ENCODE peak calls at places on chromosome 2, in ten cellular contexts. One of them, this sample, is unnamed.

GRCh38 chr2:117128471-117128870 is 686.0 kb upstream of the DDX18 start:
- DNase-seq in psoas muscle: no peak
- DNase-seq in fibroblast of villous mesenchyme: no peak
- DNase-seq in left ventricle myocardium inferior: no peak
- DNase-seq in uterus: no peak
- DNase-seq in choroid plexus epithelial cell: peak; percentile 9
- DNase-seq in progenitor cell of endocrine pancreas: no peak
- DNase-seq in endothelial cell: no peak
- DNase-seq in CD4-positive, alpha-beta T cell: no peak
- DNase-seq in prostate gland: no peak
- DNase-seq in this sample: no peak

GRCh38 chr2:33168973-33169372 is 222.2 kb downstream of the LTBP1 start:
- DNase-seq in left ventricle myocardium inferior: no peak
- DNase-seq in psoas muscle: no peak
- DNase-seq in choroid plexus epithelial cell: no peak
- DNase-seq in CD4-positive, alpha-beta T cell: no peak
- DNase-seq in progenitor cell of endocrine pancreas: no peak
- DNase-seq in fibroblast of villous mesenchyme: no peak
- DNase-seq in prostate gland: no peak
- DNase-seq in endothelial cell: no peak
- DNase-seq in uterus: no peak
- DNase-seq in this sample: no peak

GRCh38 chr2:30165050-30165520 is 18.3 kb downstream of the YPEL5 start:
- DNase-seq in CD4-positive, alpha-beta T cell: peak; percentile 29
- DNase-seq in choroid plexus epithelial cell: peak; percentile 96
- DNase-seq in endothelial cell: peak; percentile 62
- DNase-seq in fibroblast of villous mesenchyme: peak; percentile 89
- DNase-seq in progenitor cell of endocrine pancreas: peak; percentile 24
- DNase-seq in left ventricle myocardium inferior: no peak
- DNase-seq in uterus: peak; percentile 58
- DNase-seq in psoas muscle: no peak
- DNase-seq in prostate gland: peak; percentile 46
- DNase-seq in this sample: peak; percentile 40

GRCh38 chr2:176589287-176589686 is 320.0 kb downstream of the MTX2 start:
- DNase-seq in fibroblast of villous mesenchyme: no peak
- DNase-seq in prostate gland: no peak
- DNase-seq in endothelial cell: no peak
- DNase-seq in CD4-positive, alpha-beta T cell: no peak
- DNase-seq in uterus: no peak
- DNase-seq in psoas muscle: no peak
- DNase-seq in progenitor cell of endocrine pancreas: no peak
- DNase-seq in left ventricle myocardium inferior: no peak
- DNase-seq in choroid plexus epithelial cell: no peak
- DNase-seq in this sample: no peak

GRCh38 chr2:160457588-160457987 is 36.0 kb downstream of the RBMS1 start:
- DNase-seq in uterus: no peak
- DNase-seq in CD4-positive, alpha-beta T cell: no peak
- DNase-seq in prostate gland: no peak
- DNase-seq in psoas muscle: no peak
- DNase-seq in left ventricle myocardium inferior: no peak
- DNase-seq in fibroblast of villous mesenchyme: no peak
- DNase-seq in progenitor cell of endocrine pancreas: no peak
- DNase-seq in endothelial cell: no peak
- DNase-seq in choroid plexus epithelial cell: no peak
- DNase-seq in this sample: no peak

GRCh38 chr2:45345331-45346305 is 265.4 kb downstream of the SRBD1 start:
- DNase-seq in progenitor cell of endocrine pancreas: no peak
- DNase-seq in endothelial cell: no peak
- DNase-seq in psoas muscle: no peak
- DNase-seq in uterus: no peak
- DNase-seq in choroid plexus epithelial cell: no peak
- DNase-seq in left ventricle myocardium inferior: no peak
- DNase-seq in prostate gland: no peak
- DNase-seq in CD4-positive, alpha-beta T cell: no peak
- DNase-seq in fibroblast of villous mesenchyme: no peak
- DNase-seq in this sample: no peak

GRCh38 chr2:70420005-70420580 is 118.2 kb upstream of the FAM136A start:
- DNase-seq in choroid plexus epithelial cell: no peak
- DNase-seq in prostate gland: peak; percentile 13
- DNase-seq in left ventricle myocardium inferior: no peak
- DNase-seq in CD4-positive, alpha-beta T cell: no peak
- DNase-seq in fibroblast of villous mesenchyme: no peak
- DNase-seq in uterus: no peak
- DNase-seq in progenitor cell of endocrine pancreas: no peak
- DNase-seq in psoas muscle: no peak
- DNase-seq in endothelial cell: no peak
- DNase-seq in this sample: no peak

GRCh38 chr2:177984739-177985138 is 87.8 kb downstream of the PDE11A start:
- DNase-seq in fibroblast of villous mesenchyme: no peak
- DNase-seq in psoas muscle: no peak
- DNase-seq in uterus: no peak
- DNase-seq in CD4-positive, alpha-beta T cell: no peak
- DNase-seq in prostate gland: peak; percentile 8
- DNase-seq in endothelial cell: no peak
- DNase-seq in left ventricle myocardium inferior: no peak
- DNase-seq in choroid plexus epithelial cell: peak; percentile 16
- DNase-seq in progenitor cell of endocrine pancreas: no peak
- DNase-seq in this sample: no peak

GRCh38 chr2:52117299-52117698 is 1085.4 kb upstream of the NRXN1 start:
- DNase-seq in left ventricle myocardium inferior: no peak
- DNase-seq in uterus: no peak
- DNase-seq in CD4-positive, alpha-beta T cell: no peak
- DNase-seq in choroid plexus epithelial cell: peak; percentile 75
- DNase-seq in psoas muscle: no peak
- DNase-seq in endothelial cell: no peak
- DNase-seq in prostate gland: no peak
- DNase-seq in progenitor cell of endocrine pancreas: no peak
- DNase-seq in fibroblast of villous mesenchyme: peak; percentile 3
- DNase-seq in this sample: no peak

GRCh38 chr2:176621350-176621749 is 352.1 kb downstream of the MTX2 start:
- DNase-seq in psoas muscle: no peak
- DNase-seq in fibroblast of villous mesenchyme: no peak
- DNase-seq in choroid plexus epithelial cell: no peak
- DNase-seq in CD4-positive, alpha-beta T cell: no peak
- DNase-seq in left ventricle myocardium inferior: no peak
- DNase-seq in uterus: no peak
- DNase-seq in endothelial cell: no peak
- DNase-seq in prostate gland: no peak
- DNase-seq in progenitor cell of endocrine pancreas: no peak
- DNase-seq in this sample: no peak

GRCh38 chr2:196331143-196331542 is 159.8 kb upstream of the STK17B start:
- DNase-seq in fibroblast of villous mesenchyme: peak; percentile 76
- DNase-seq in uterus: no peak
- DNase-seq in progenitor cell of endocrine pancreas: no peak
- DNase-seq in prostate gland: no peak
- DNase-seq in psoas muscle: no peak
- DNase-seq in choroid plexus epithelial cell: peak; percentile 89
- DNase-seq in CD4-positive, alpha-beta T cell: no peak
- DNase-seq in endothelial cell: no peak
- DNase-seq in left ventricle myocardium inferior: no peak
- DNase-seq in this sample: no peak

GRCh38 chr2:60556441-60556997 is 3.1 kb upstream of the BCL11A start:
- DNase-seq in progenitor cell of endocrine pancreas: no peak
- DNase-seq in choroid plexus epithelial cell: no peak
- DNase-seq in prostate gland: no peak
- DNase-seq in left ventricle myocardium inferior: no peak
- DNase-seq in CD4-positive, alpha-beta T cell: no peak
- DNase-seq in endothelial cell: no peak
- DNase-seq in psoas muscle: no peak
- DNase-seq in uterus: no peak
- DNase-seq in fibroblast of villous mesenchyme: no peak
- DNase-seq in this sample: peak; percentile 31

GRCh38 chr2:60559880-60560279 is 6.4 kb upstream of the BCL11A start:
- DNase-seq in uterus: no peak
- DNase-seq in fibroblast of villous mesenchyme: no peak
- DNase-seq in choroid plexus epithelial cell: no peak
- DNase-seq in endothelial cell: no peak
- DNase-seq in prostate gland: no peak
- DNase-seq in CD4-positive, alpha-beta T cell: no peak
- DNase-seq in left ventricle myocardium inferior: no peak
- DNase-seq in psoas muscle: no peak
- DNase-seq in progenitor cell of endocrine pancreas: no peak
- DNase-seq in this sample: no peak

GRCh38 chr2:60558536-60558935 is 5.1 kb upstream of the BCL11A start:
- DNase-seq in psoas muscle: no peak
- DNase-seq in uterus: no peak
- DNase-seq in endothelial cell: no peak
- DNase-seq in prostate gland: no peak
- DNase-seq in CD4-positive, alpha-beta T cell: no peak
- DNase-seq in progenitor cell of endocrine pancreas: no peak
- DNase-seq in fibroblast of villous mesenchyme: no peak
- DNase-seq in left ventricle myocardium inferior: no peak
- DNase-seq in choroid plexus epithelial cell: no peak
- DNase-seq in this sample: no peak

GRCh38 chr2:60556998-60557955 is 3.8 kb upstream of the BCL11A start:
- DNase-seq in choroid plexus epithelial cell: peak; percentile 4
- DNase-seq in fibroblast of villous mesenchyme: no peak
- DNase-seq in uterus: no peak
- DNase-seq in psoas muscle: no peak
- DNase-seq in prostate gland: no peak
- DNase-seq in progenitor cell of endocrine pancreas: no peak
- DNase-seq in endothelial cell: no peak
- DNase-seq in CD4-positive, alpha-beta T cell: no peak
- DNase-seq in left ventricle myocardium inferior: no peak
- DNase-seq in this sample: no peak

GRCh38 chr2:60560734-60561649 is 7.5 kb upstream of the BCL11A start:
- DNase-seq in choroid plexus epithelial cell: peak; percentile 61
- DNase-seq in progenitor cell of endocrine pancreas: no peak
- DNase-seq in prostate gland: no peak
- DNase-seq in left ventricle myocardium inferior: no peak
- DNase-seq in uterus: no peak
- DNase-seq in endothelial cell: no peak
- DNase-seq in psoas muscle: no peak
- DNase-seq in fibroblast of villous mesenchyme: no peak
- DNase-seq in CD4-positive, alpha-beta T cell: no peak
- DNase-seq in this sample: no peak
- TF ChIP-seq CTCF in choroid plexus epithelial cell: peak; percentile 69
- TF ChIP-seq CTCF in progenitor cell of endocrine pancreas: peak; percentile 62
- TF ChIP-seq CTCF in prostate gland: peak; percentile 18
- TF ChIP-seq CTCF in left ventricle myocardium inferior: peak; percentile 66
- TF ChIP-seq CTCF in uterus: no peak
- TF ChIP-seq CTCF in endothelial cell: peak; percentile 75
- TF ChIP-seq CTCF in psoas muscle: peak; percentile 52
- TF ChIP-seq CTCF in fibroblast of villous mesenchyme: peak; percentile 58
- TF ChIP-seq CTCF in CD4-positive, alpha-beta T cell: peak; percentile 58
- TF ChIP-seq CTCF in this sample: peak; percentile 57

GRCh38 chr2:120312861-120313694 is 32.9 kb upstream of the INHBB start:
- DNase-seq in prostate gland: peak; percentile 85
- DNase-seq in fibroblast of villous mesenchyme: peak; percentile 84
- DNase-seq in choroid plexus epithelial cell: peak; percentile 88
- DNase-seq in CD4-positive, alpha-beta T cell: peak; percentile 69
- DNase-seq in endothelial cell: peak; percentile 78
- DNase-seq in uterus: peak; percentile 84
- DNase-seq in psoas muscle: peak; percentile 88
- DNase-seq in left ventricle myocardium inferior: peak; percentile 80
- DNase-seq in progenitor cell of endocrine pancreas: peak; percentile 64
- DNase-seq in this sample: peak; percentile 81

GRCh38 chr2:120312076-120312475 is 33.9 kb upstream of the INHBB start:
- DNase-seq in left ventricle myocardium inferior: no peak
- DNase-seq in psoas muscle: no peak
- DNase-seq in fibroblast of villous mesenchyme: no peak
- DNase-seq in endothelial cell: no peak
- DNase-seq in progenitor cell of endocrine pancreas: no peak
- DNase-seq in uterus: no peak
- DNase-seq in choroid plexus epithelial cell: no peak
- DNase-seq in CD4-positive, alpha-beta T cell: no peak
- DNase-seq in prostate gland: no peak
- DNase-seq in this sample: no peak

GRCh38 chr2:120308038-120308910 is 37.7 kb upstream of the INHBB start:
- DNase-seq in uterus: peak; percentile 5
- DNase-seq in choroid plexus epithelial cell: no peak
- DNase-seq in left ventricle myocardium inferior: no peak
- DNase-seq in fibroblast of villous mesenchyme: no peak
- DNase-seq in endothelial cell: no peak
- DNase-seq in prostate gland: no peak
- DNase-seq in CD4-positive, alpha-beta T cell: no peak
- DNase-seq in psoas muscle: no peak
- DNase-seq in progenitor cell of endocrine pancreas: no peak
- DNase-seq in this sample: no peak

GRCh38 chr2:120307482-120307881 is 38.5 kb upstream of the INHBB start:
- DNase-seq in psoas muscle: no peak
- DNase-seq in fibroblast of villous mesenchyme: no peak
- DNase-seq in progenitor cell of endocrine pancreas: no peak
- DNase-seq in CD4-positive, alpha-beta T cell: no peak
- DNase-seq in uterus: peak; percentile 7
- DNase-seq in endothelial cell: no peak
- DNase-seq in choroid plexus epithelial cell: no peak
- DNase-seq in left ventricle myocardium inferior: no peak
- DNase-seq in prostate gland: no peak
- DNase-seq in this sample: no peak

DNA sequence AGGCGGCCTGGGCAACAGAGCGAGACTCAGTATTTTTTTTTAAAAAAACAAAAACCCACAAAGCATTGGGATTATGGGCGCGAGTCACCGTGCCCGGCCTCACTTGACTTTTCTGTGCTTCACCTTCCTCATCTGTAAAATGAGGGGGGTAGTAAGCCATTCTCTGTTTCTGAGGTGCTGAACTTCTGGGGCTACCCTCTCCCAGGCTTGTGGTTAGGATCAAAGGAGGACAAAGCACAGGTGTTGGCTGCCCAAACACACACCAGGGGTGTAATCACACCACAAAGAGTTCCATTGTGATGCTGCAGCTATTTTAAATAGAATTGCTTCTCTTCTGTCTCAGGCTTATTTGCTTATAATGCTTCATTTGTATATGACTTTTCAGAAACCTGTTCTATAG is 35.8 kb upstream of the INHBB start:
- DNase-seq in left ventricle myocardium inferior: no peak
- DNase-seq in choroid plexus epithelial cell: no peak
- DNase-seq in progenitor cell of endocrine pancreas: no peak
- DNase-seq in fibroblast of villous mesenchyme: no peak
- DNase-seq in uterus: no peak
- DNase-seq in CD4-positive, alpha-beta T cell: no peak
- DNase-seq in psoas muscle: no peak
- DNase-seq in prostate gland: no peak
- DNase-seq in endothelial cell: no peak
- DNase-seq in this sample: no peak
- TF ChIP-seq CTCF in left ventricle myocardium inferior: no peak
- TF ChIP-seq CTCF in choroid plexus epithelial cell: no peak
- TF ChIP-seq CTCF in progenitor cell of endocrine pancreas: no peak
- TF ChIP-seq CTCF in fibroblast of villous mesenchyme: no peak
- TF ChIP-seq CTCF in uterus: no peak
- TF ChIP-seq CTCF in CD4-positive, alpha-beta T cell: no peak
- TF ChIP-seq CTCF in psoas muscle: no peak
- TF ChIP-seq CTCF in prostate gland: no peak
- TF ChIP-seq CTCF in endothelial cell: no peak
- TF ChIP-seq CTCF in this sample: no peak

GRCh38 chr2:38716185-38716584 is 35.0 kb downstream of the SRSF7 start:
- DNase-seq in fibroblast of villous mesenchyme: peak; percentile 91
- DNase-seq in CD4-positive, alpha-beta T cell: no peak
- DNase-seq in prostate gland: no peak
- DNase-seq in choroid plexus epithelial cell: peak; percentile 97
- DNase-seq in psoas muscle: no peak
- DNase-seq in endothelial cell: no peak
- DNase-seq in left ventricle myocardium inferior: no peak
- DNase-seq in progenitor cell of endocrine pancreas: no peak
- DNase-seq in uterus: no peak
- DNase-seq in this sample: no peak
- TF ChIP-seq CTCF in fibroblast of villous mesenchyme: no peak
- TF ChIP-seq CTCF in CD4-positive, alpha-beta T cell: no peak
- TF ChIP-seq CTCF in prostate gland: no peak
- TF ChIP-seq CTCF in choroid plexus epithelial cell: peak; percentile 32
- TF ChIP-seq CTCF in psoas muscle: no peak
- TF ChIP-seq CTCF in endothelial cell: no peak
- TF ChIP-seq CTCF in left ventricle myocardium inferior: no peak
- TF ChIP-seq CTCF in progenitor cell of endocrine pancreas: no peak
- TF ChIP-seq CTCF in uterus: no peak
- TF ChIP-seq CTCF in this sample: no peak

GRCh38 chr2:135741395-135742306 is at the start of gene UBXN4:
- DNase-seq in progenitor cell of endocrine pancreas: peak; percentile 90
- DNase-seq in endothelial cell: peak; percentile 94
- DNase-seq in prostate gland: peak; percentile 98
- DNase-seq in fibroblast of villous mesenchyme: peak; percentile 99
- DNase-seq in choroid plexus epithelial cell: peak; percentile 100
- DNase-seq in uterus: peak; percentile 97
- DNase-seq in left ventricle myocardium inferior: peak; percentile 97
- DNase-seq in CD4-positive, alpha-beta T cell: peak; percentile 91
- DNase-seq in psoas muscle: peak; percentile 99
- DNase-seq in this sample: peak; percentile 94
- TF ChIP-seq CTCF in progenitor cell of endocrine pancreas: peak; percentile 67
- TF ChIP-seq CTCF in endothelial cell: peak; percentile 58
- TF ChIP-seq CTCF in prostate gland: no peak
- TF ChIP-seq CTCF in fibroblast of villous mesenchyme: peak; percentile 38
- TF ChIP-seq CTCF in choroid plexus epithelial cell: peak; percentile 64
- TF ChIP-seq CTCF in uterus: no peak
- TF ChIP-seq CTCF in left ventricle myocardium inferior: peak; percentile 44
- TF ChIP-seq CTCF in CD4-positive, alpha-beta T cell: peak; percentile 17
- TF ChIP-seq CTCF in psoas muscle: peak; percentile 43
- TF ChIP-seq CTCF in this sample: peak; percentile 75